ENCODE peak calls at places on chromosomes 11 and 22, in nine cellular contexts. K, H, O, P, G, D, Z, E and V are unnamed samples.

GRCh38 chr11:68447015-68447801 is 13.3 kb upstream of the PPP6R3 start:
- DNase-seq in D (peak), O (peak), K (peak), E (peak), Z (peak), G (peak), H (peak), P (no peak), V (no peak)

GRCh38 chr11:98793276-98793675 is 227.5 kb upstream of the CNTN5 start:
- DNase-seq in O (no peak), P (no peak), H (no peak), E (no peak), D (no peak), G (no peak), K (no peak), Z (no peak), V (no peak)

GRCh38 chr22:28817919-28818859 is 17.8 kb upstream of the XBP1 start:
- DNase-seq in P (no peak), H (peak), D (no peak), K (peak), Z (peak), E (peak), O (peak), G (no peak), V (peak)

GRCh38 chr11:16169541-16169940 is 186.8 kb downstream of the SOX6 start:
- DNase-seq in Z (no peak), O (no peak), K (no peak), D (no peak), E (no peak), G (no peak), H (no peak), P (no peak), V (no peak)

GRCh38 chr22:37300551-37301017 is 18.3 kb downstream of the CYTH4 start:
- DNase-seq in D (no peak), O (no peak), E (no peak), H (no peak), P (no peak), Z (no peak), G (no peak), K (no peak), V (no peak)

GRCh38 chr11:73361953-73362776 is 14.0 kb upstream of the RELT start:
- DNase-seq in H (no peak), E (no peak), D (no peak), G (no peak), Z (no peak), K (no peak), O (no peak), P (no peak), V (no peak)

GRCh38 chr11:108669711-108670110 is 4.8 kb downstream of the DDX10 start:
- DNase-seq in Z (no peak), E (no peak), P (no peak), G (no peak), D (no peak), K (no peak), H (no peak), O (no peak), V (no peak)

GRCh38 chr11:116851631-116852030 is 14.2 kb upstream of the APOA1 start:
- DNase-seq in D (no peak), P (no peak), E (no peak), O (peak), G (no peak), H (no peak), K (peak), Z (no peak), V (no peak)

GRCh38 chr11:60767388-60767811 is 10.7 kb downstream of the MS4A15 start:
- DNase-seq in P (no peak), D (no peak), Z (no peak), G (no peak), H (no peak), E (no peak), O (no peak), K (peak), V (no peak)

GRCh38 chr11:11724994-11725393 is 103.2 kb upstream of the GALNT18 start:
- DNase-seq in H (peak), P (no peak), Z (no peak), O (no peak), G (no peak), K (no peak), E (no peak), D (no peak), V (no peak)

GRCh38 chr11:84089072-84090057 is 803.2 kb upstream of the CCDC90B start:
- DNase-seq in Z (no peak), K (no peak), H (peak), E (peak), D (no peak), G (no peak), O (no peak), P (no peak), V (peak)

GRCh38 chr22:39220897-39221850 is 23.6 kb downstream of the PDGFB start:
- DNase-seq in P (peak), O (peak), K (no peak), Z (no peak), D (no peak), E (peak), H (peak), G (no peak), V (no peak)

GRCh38 chr11:126585388-126586302 is 230.2 kb downstream of the ST3GAL4 start:
- DNase-seq in O (no peak), Z (peak), G (no peak), K (peak), H (peak), D (peak), P (peak), E (peak), V (peak)

GRCh38 chr22:39110631-39111561 is 13.9 kb downstream of the APOBEC3H start:
- DNase-seq in Z (no peak), G (no peak), E (no peak), P (no peak), H (peak), D (no peak), O (no peak), K (no peak), V (no peak)

DNA sequence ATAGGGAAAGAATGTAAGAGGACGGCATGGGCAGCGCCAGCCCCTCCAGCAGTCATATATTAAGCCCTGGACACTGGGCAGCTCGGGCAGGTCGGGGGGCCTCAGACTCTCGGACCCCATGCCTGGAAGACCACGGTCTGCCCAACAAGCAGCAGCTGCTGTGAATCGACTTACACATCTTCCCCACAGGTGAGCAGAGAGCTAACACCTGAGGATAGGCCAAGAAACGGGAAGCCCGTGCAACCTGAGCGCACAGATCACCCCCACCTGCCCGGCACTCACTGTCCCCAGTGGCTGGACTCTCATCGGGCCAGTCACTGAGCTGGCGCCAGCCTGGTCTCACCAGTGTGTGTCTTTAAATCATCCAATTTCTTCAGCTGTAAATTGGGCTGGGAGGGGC is 4.7 kb upstream of the TCF20 start:
- DNase-seq in P (no peak), G (no peak), K (no peak), Z (no peak), O (no peak), D (no peak), E (no peak), H (no peak), V (no peak)
- TF ChIP-seq CTCF in P (no peak), G (no peak), K (no peak), Z (no peak), O (no peak), D (no peak), E (no peak), H (no peak), V (no peak)

GRCh38 chr11:65435330-65435931 is 12.8 kb downstream of the NEAT1 start:
- DNase-seq in O (no peak), D (no peak), G (no peak), H (no peak), Z (peak), P (no peak), E (peak), K (peak), V (no peak)
- H3K4me3 ChIP-seq in O (no peak), D (peak), G (peak), H (peak), Z (no peak), P (no peak), E (peak), K (peak), V (no peak)

GRCh38 chr11:114317738-114318137 is 21.5 kb downstream of the NNMT start:
- DNase-seq in Z (no peak), K (peak), G (no peak), E (no peak), H (peak), D (no peak), O (no peak), P (no peak), V (no peak)
- TF ChIP-seq CTCF in Z (no peak), K (peak), G (peak), E (no peak), H (peak), D (peak), O (peak), P (peak), V (peak)

GRCh38 chr11:124536520-124536919 is 6.9 kb downstream of the OR8B12 start:
- DNase-seq in K (peak), P (no peak), H (peak), E (peak), G (peak), O (peak), Z (peak), D (peak), V (peak)
- H3K4me3 ChIP-seq in K (no peak), P (no peak), H (no peak), E (no peak), G (no peak), O (no peak), Z (no peak), D (no peak), V (no peak)

DNA sequence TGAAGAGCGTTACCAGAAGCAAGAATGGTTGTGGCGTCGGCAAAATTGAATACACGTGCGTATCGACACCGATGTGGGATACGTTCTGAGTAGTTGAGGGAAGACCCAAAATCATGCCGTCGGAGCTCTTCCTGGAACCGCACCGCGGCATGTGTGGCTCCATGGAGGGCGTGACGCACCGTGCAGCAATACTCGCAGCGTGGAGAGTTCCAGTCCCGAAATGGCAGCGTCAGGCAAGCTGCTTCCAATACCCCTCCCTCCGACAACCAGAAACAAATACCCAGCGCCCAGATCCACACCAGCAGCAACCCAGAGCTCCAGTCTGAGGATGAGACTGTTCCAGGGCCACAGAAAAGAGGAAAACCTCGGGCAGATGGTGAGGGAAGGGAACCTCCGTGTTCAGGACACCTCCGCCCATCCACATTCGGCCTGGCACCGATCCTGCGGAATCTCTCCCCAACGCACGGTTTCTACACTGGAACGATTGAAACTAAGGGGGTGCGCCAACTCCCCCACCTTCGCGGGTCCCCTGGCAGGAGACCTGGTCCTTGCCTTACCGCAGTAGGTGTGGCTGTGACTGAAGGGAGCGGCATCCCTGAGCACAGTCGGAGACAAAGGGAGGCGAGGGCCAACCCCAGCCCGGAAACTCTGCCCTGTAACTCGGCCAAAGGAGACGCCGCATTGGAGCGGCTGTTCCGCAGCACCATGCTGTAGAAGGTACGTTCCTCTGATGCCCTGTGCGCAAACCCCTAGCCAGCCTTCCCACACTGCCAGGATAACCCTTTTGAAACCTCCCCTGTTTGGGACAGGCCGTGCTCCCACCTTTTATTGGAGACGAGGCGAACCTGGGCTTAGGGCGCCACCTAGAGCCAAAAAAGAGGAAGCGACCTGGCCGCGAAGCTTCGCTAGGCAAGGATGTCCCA is 28.3 kb downstream of the DBX1 start:
- DNase-seq in K (peak), O (peak), Z (peak), D (peak), G (no peak), H (peak), P (no peak), E (peak), V (no peak)
- TF ChIP-seq CTCF in K (peak), O (peak), Z (peak), D (peak), G (peak), H (peak), P (peak), E (peak), V (peak)

GRCh38 chr22:22357024-22357868 is 112.7 kb downstream of the VPREB1 start:
- DNase-seq in E (peak), H (peak), D (peak), Z (peak), K (no peak), O (peak), P (peak), G (peak), V (peak)
- H3K4me3 ChIP-seq in E (no peak), H (no peak), D (no peak), Z (no peak), K (no peak), O (no peak), P (no peak), G (no peak), V (no peak)

DNA sequence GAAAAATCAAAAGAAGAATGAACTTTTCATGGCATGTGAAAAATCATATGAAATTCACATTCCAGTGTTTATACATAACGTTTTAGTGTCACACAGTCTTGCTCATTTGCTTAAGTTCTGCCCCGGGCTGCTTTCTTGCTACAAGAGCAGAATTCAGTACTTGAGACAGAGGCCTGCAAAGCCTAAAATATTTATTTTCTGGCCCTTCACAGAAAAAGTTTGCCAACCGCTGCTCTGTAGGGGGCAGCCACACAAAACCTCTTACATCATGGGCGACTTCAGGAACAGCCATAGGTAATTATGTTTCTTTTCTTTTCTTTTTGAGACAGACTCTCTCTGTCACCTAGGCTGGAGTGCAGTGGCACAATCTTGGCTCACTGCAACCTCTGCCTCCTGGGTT is 1.0 kb upstream of the ATG2A start:
- DNase-seq in O (no peak), K (no peak), P (peak), D (no peak), E (no peak), G (no peak), Z (no peak), H (peak), V (no peak)
- TF ChIP-seq CTCF in O (no peak), K (no peak), P (peak), D (no peak), E (no peak), G (no peak), Z (no peak), H (peak), V (peak)

DNA sequence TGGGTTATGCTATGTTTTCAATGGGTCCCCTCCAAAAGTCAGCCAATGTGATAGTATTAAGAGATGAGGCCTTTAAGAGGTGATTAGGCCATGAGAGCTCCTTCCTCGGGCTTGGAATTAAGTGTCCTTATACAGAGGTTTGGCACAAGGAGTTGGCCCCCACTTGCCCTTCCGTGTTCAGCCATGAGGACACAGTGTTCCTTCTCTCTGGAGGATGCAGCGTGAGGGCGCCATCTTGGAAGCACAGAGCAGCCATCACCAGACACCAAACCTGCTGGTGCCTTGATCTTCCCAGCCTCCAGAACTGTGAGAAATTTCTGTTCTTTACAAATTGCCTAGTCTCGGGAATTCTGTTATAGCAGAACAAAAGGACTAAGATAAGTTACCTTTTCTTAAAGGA is 26.9 kb downstream of the POU2AF3 start:
- DNase-seq in H (no peak), O (no peak), P (no peak), Z (no peak), D (no peak), K (peak), G (no peak), E (no peak), V (no peak)
- H3K4me3 ChIP-seq in H (no peak), O (no peak), P (no peak), Z (no peak), D (no peak), K (no peak), G (no peak), E (no peak), V (no peak)

DNA sequence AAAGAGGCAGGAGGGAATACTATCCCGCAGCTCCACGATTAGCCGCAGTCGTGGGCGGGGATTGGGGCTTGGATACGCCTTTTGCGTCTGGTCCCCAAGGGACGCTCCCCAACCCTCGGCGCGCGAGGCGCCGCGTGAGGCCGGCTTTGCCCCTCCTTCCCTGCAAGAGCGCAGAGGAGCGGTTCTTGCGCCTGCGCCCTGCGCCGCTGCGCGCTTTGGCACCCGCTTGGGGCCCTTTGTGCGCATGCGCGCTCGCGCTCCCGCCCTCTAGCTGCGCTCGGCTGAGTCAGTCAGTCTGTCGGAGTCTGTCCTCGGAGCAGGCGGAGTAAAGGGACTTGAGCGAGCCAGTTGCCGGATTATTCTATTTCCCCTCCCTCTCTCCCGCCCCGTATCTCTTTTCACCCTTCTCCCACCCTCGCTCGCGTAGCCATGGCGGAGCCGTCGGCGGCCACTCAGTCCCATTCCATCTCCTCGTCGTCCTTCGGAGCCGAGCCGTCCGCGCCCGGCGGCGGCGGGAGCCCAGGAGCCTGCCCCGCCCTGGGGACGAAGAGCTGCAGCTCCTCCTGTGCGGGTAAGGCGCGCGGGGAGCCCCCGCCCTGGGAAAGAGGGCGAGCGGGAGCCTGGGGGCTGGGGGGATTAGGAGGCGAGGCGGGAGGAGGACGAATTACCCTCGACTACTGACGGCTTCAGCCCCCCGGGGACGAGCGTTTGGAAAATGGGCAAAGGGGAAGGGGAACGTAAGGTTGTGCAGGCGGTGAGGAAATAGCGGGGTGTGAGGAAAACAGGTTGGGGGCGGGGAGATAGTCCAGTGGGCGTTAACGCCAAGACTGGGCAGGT is at the start of gene RTN3:
- DNase-seq in Z (peak), G (peak), O (peak), P (peak), D (peak), E (peak), K (peak), H (peak), V (peak)
- TF ChIP-seq CTCF in Z (peak), G (peak), O (no peak), P (peak), D (peak), E (no peak), K (no peak), H (no peak), V (no peak)